ENCODE peak calls at places on chromosome 6, in six cellular contexts. One of them, this sample, is unnamed.

GRCh38 chr6:70700922-70701876 is 33.5 kb downstream of the SMAP1 start:
- DNase-seq in NCI-H446: no peak
- DNase-seq in GM20000: no peak
- DNase-seq in omental fat pad: no peak
- DNase-seq in A172: no peak
- DNase-seq in NCI-H1694: no peak
- DNase-seq in this sample: no peak

GRCh38 chr6:46324706-46325105 is 153.9 kb upstream of the ENPP5 start:
- DNase-seq in omental fat pad: no peak
- DNase-seq in GM20000: no peak
- DNase-seq in NCI-H446: no peak
- DNase-seq in A172: no peak
- DNase-seq in NCI-H1694: no peak
- DNase-seq in this sample: no peak

GRCh38 chr6:28907394-28907793 is 16.4 kb downstream of the TRIM27 start:
- DNase-seq in GM20000: no peak
- DNase-seq in NCI-H446: no peak
- DNase-seq in NCI-H1694: no peak
- DNase-seq in omental fat pad: no peak
- DNase-seq in A172: no peak
- DNase-seq in this sample: no peak

GRCh38 chr6:43020847-43021246 is 576 bp upstream of the RRP36 start:
- DNase-seq in GM20000: no peak
- DNase-seq in NCI-H1694: no peak
- DNase-seq in NCI-H446: no peak
- DNase-seq in omental fat pad: no peak
- DNase-seq in A172: no peak
- DNase-seq in this sample: no peak

GRCh38 chr6:73811706-73812105 is 115.7 kb downstream of the CD109 start:
- DNase-seq in omental fat pad: no peak
- DNase-seq in NCI-H1694: no peak
- DNase-seq in A172: no peak
- DNase-seq in NCI-H446: no peak
- DNase-seq in GM20000: no peak
- DNase-seq in this sample: no peak

GRCh38 chr6:35236223-35236622 is 22.5 kb downstream of the SCUBE3 start:
- DNase-seq in NCI-H446: no peak
- DNase-seq in NCI-H1694: no peak
- DNase-seq in A172: no peak
- DNase-seq in GM20000: no peak
- DNase-seq in omental fat pad: no peak
- DNase-seq in this sample: no peak

GRCh38 chr6:42777126-42777822 is 4.6 kb upstream of the BICRAL start:
- DNase-seq in A172: no peak
- DNase-seq in NCI-H1694: no peak
- DNase-seq in GM20000: peak
- DNase-seq in omental fat pad: no peak
- DNase-seq in NCI-H446: no peak
- DNase-seq in this sample: no peak

GRCh38 chr6:87808005-87808757 is 106.1 kb upstream of the AKIRIN2 start:
- DNase-seq in NCI-H1694: no peak
- DNase-seq in omental fat pad: no peak
- DNase-seq in A172: peak
- DNase-seq in GM20000: no peak
- DNase-seq in NCI-H446: no peak
- DNase-seq in this sample: no peak

This sample was measured in suprapubic skin.